ENCODE peak calls at places on chromosomes 2 and 18, in nine cellular contexts. P is activated effector memory CD4-positive, alpha-beta T cell treated with Interleukin-2 at 50 U/mL for 16 hours; L is A549; G is NCI-H1092; W is AG04450; U is GM12892; F is HEK293T; V is HTR-8/SVneo; C is small intestine. M is an unnamed sample.

GRCh38 chr2:102910724-102911123 is 148.9 kb downstream of the TMEM182 start:
- DNase-seq in C (no peak), V (no peak), W (no peak), P (no peak), G (no peak), F (no peak), L (no peak), U (no peak), M (no peak)

GRCh38 chr2:205524656-205525055 is 157.6 kb upstream of the NRP2 start:
- DNase-seq in V (no peak), W (no peak), F (no peak), G (no peak), C (peak; percentile 40), P (no peak), U (no peak), L (no peak), M (no peak)

GRCh38 chr18:484749-485464 is 15.6 kb downstream of the COLEC12 start:
- DNase-seq in G (no peak), V (no peak), C (no peak), P (no peak), U (no peak), F (no peak), W (no peak), L (no peak), M (no peak)

GRCh38 chr2:11356760-11357159 is 12.3 kb upstream of the ROCK2 start:
- DNase-seq in W (no peak), C (no peak), L (no peak), P (no peak), V (no peak), F (no peak), U (no peak), G (no peak), M (no peak)

GRCh38 chr2:112733449-112733848 is 12.6 kb downstream of the NT5DC4 start:
- DNase-seq in P (no peak), L (no peak), W (no peak), C (no peak), F (no peak), V (no peak), U (no peak), G (no peak), M (no peak)

GRCh38 chr2:120494446-120494845 is 148.5 kb downstream of the INHBB start:
- DNase-seq in G (no peak), P (no peak), U (no peak), W (no peak), F (no peak), C (no peak), V (no peak), L (no peak), M (no peak)

GRCh38 chr2:98460573-98461560 is 16.2 kb downstream of the INPP4A start:
- DNase-seq in U (no peak), F (no peak), P (no peak), C (no peak), W (no peak), G (no peak), V (no peak), L (no peak), M (peak; percentile 47)

GRCh38 chr18:79200546-79201268 is 131.5 kb downstream of the ATP9B start:
- DNase-seq in V (no peak), U (peak; percentile 33), P (no peak), G (no peak), L (no peak), W (no peak), F (peak; percentile 8), C (peak; percentile 7), M (peak; percentile 60)

M was measured in T-helper 17 cell.